ENCODE peak calls at places on chromosomes 12 and 14, in five cellular contexts. R is transverse colon, B is stomach, J is HepG2, S is upper lobe of left lung. E is an unnamed sample.

GRCh38 chr14:72433511-72433910 is 460.4 kb downstream of the DPF3 start:
- DNase-seq in J (no peak), S (no peak), B (no peak), R (no peak), E (no peak)

GRCh38 chr14:41051801-41052200 is 554.9 kb upstream of the LRFN5 start:
- DNase-seq in B (no peak), R (no peak), J (no peak), S (no peak), E (no peak)

GRCh38 chr14:105458571-105458970 is 16.1 kb upstream of the CRIP2 start:
- DNase-seq in R (no peak), B (no peak), S (peak; percentile 56), J (no peak), E (no peak)

GRCh38 chr12:22083167-22083566 is 37.1 kb downstream of the CMAS start:
- DNase-seq in J (peak; percentile 16), S (no peak), B (no peak), R (no peak), E (no peak)

GRCh38 chr14:74259513-74259912 is 20.3 kb downstream of the VSX2 start:
- DNase-seq in B (no peak), S (peak; percentile 56), J (no peak), R (no peak), E (no peak)

GRCh38 chr12:53462935-53463334 is 11.0 kb downstream of the PCBP2 start:
- DNase-seq in R (no peak), B (no peak), S (no peak), J (no peak), E (no peak)

GRCh38 chr12:116353958-116354357 is 76.5 kb upstream of the MED13L start:
- DNase-seq in R (no peak), J (no peak), S (no peak), B (peak; percentile 74), E (no peak)

GRCh38 chr14:61179776-61180398 is 101.3 kb downstream of the TMEM30B start:
- DNase-seq in S (no peak), R (no peak), J (no peak), B (no peak), E (no peak)

GRCh38 chr12:111100003-111100402 is 179.6 kb upstream of the MYL2 start:
- DNase-seq in B (no peak), S (no peak), J (no peak), R (no peak), E (no peak)

DNA sequence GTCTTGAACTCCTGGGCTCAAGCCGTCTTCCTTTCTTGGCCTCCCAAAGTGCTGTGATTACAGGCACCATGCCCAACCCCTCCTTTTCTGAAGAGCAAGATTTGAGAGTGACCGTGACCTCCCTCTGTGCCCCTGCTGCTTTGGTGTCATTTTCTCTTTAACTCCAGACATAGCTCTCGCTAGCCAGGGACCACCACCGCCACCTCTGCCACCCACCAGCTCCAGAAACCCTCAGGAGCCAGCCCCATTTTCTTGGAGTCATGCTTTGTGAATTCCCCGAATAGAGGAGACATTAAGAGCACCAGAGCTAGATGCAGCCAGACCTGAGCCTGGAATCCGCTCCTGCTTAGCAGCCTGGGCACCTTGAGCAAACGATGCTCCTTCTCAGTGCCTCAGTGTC is 18.2 kb downstream of the SDSL start:
- DNase-seq in S (no peak), J (no peak), B (no peak), R (no peak), E (no peak)
- TF ChIP-seq EP300 in S (no peak), J (no peak), B (no peak), R (no peak), E (no peak)

DNA sequence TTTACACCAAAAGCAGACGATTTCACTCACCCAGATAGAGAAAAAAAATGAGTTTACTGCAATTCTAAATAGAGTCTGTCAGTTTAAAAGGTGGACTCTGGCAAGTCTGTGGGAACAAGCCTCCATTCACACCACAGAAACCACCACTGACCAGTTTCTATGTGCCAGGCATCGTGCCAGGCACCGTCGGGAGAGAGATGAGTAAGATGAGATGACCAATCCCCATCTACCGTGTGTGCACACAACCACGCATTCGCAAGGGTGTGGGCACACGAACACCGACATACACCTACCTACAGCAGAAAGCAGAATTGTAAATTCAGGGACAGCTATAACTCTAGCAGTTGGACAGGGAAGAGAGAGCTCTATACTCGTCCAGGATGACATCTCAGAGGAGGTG is 58.3 kb downstream of the PRIMA1 start:
- DNase-seq in S (no peak), J (no peak), R (no peak), B (no peak), E (no peak)
- H3K27ac ChIP-seq in S (no peak overlapping the region), J (no peak overlapping the region), R (no peak overlapping the region), B (no peak overlapping the region), E (no peak overlapping the region)

GRCh38 chr14:29098625-29099024 is 332.0 kb downstream of the FOXG1 start:
- DNase-seq in J (no peak), S (no peak), B (no peak), R (no peak), E (no peak)
- TF ChIP-seq EP300 in J (no peak), S (no peak), B (no peak), R (no peak), E (no peak)

GRCh38 chr12:13195848-13196301 is 651 bp upstream of the EMP1 start:
- DNase-seq in R (peak; percentile 61), S (no peak), J (no peak), B (no peak), E (no peak)

GRCh38 chr12:13198921-13199320 is 2.4 kb downstream of the EMP1 start:
- DNase-seq in S (no peak), J (no peak), R (no peak), B (no peak), E (no peak)

GRCh38 chr12:13196302-13196921 is at the start of gene EMP1:
- DNase-seq in S (peak; percentile 73), R (peak; percentile 93), J (peak; percentile 29), B (peak; percentile 92), E (peak; percentile 98)

GRCh38 chr12:13197526-13198141 is 1.1 kb downstream of the EMP1 start:
- DNase-seq in R (no peak), J (no peak), B (no peak), S (no peak), E (peak; percentile 85)

DNA sequence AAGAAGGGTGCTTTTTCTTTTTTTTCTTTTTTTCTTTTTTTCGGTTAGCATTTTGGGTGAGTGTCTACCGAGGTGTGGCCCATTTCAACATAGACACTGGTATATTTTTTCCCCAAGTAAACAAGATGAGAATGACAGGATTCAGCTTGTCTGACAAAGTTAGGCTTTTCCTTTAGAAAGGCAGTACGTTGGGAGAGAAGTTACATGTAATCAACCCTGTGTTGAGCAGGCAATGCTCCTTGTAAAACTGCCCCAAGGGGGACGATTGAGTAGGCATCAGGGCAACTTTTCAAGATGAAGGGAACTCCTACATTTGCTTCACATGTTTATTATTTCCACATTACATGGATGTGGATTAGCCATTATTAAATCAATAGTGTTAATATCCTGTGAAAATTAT is 1.7 kb downstream of the EMP1 start:
- DNase-seq in B (no peak), J (no peak), S (no peak), R (no peak), E (no peak)
- H3K27ac ChIP-seq in B (peak overlapping the region; percentile 92), J (no peak overlapping the region), S (peak overlapping the region; percentile 94), R (peak overlapping the region; percentile 91), E (peak overlapping the region; percentile 97)

DNA sequence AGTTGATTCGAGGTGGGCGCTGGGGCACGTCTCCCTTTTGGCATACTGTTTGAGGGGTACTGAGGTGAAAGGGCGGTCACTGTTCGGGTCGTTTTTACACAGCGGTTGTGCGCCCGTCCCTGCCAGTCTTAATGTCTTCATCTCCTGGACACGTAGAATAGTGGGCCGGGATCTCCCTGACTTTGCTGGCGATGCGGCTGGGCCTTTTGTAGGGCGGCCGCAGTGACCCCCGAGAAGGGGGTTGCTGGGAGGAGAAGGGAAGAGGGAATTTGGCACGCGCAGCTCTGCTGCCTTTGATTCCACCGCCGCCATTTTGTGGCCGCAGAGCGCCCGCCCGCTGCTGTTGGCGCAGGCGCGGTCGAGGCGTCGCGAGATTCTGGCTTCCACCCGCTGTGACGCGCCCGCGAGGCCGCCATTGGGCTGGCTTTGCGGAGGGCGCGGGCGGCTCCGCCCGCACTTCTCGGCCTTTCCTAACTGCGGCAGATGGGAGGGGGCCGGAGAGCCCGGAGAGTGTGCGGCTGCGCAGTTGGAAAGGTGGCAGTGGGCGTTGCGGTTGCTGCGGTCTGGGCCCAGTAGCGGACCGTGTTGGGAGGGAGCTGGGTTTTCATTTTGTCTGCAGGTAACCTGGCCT is 542 bp downstream of the SRSF5 start:
- DNase-seq in B (peak; percentile 91), R (peak; percentile 92), S (peak; percentile 99), J (peak; percentile 80), E (peak; percentile 93)
- TF ChIP-seq EP300 in B (no peak), R (no peak), S (no peak), J (no peak), E (no peak)